ENCODE peak calls at places on chromosomes 2 and 18, in seven cellular contexts. G is neural progenitor cell, C is OCI-LY7, Y is MM.1S, Q is GM23248, A is hepatocyte, L is HCT116. M is an unnamed sample.

GRCh38 chr2:74205586-74205985 is 7.2 kb downstream of the MTHFD2 start:
- DNase-seq in G (no peak), C (no peak), Y (peak; percentile 68), Q (no peak), A (peak; percentile 27), L (no peak), M (peak; percentile 78)

GRCh38 chr2:127170452-127171197 is 49.5 kb downstream of the CYP27C1 start:
- DNase-seq in G (no peak), C (no peak), Y (no peak), Q (no peak), A (no peak), L (no peak), M (no peak)

GRCh38 chr2:715847-716573 is 38.8 kb upstream of the TMEM18 start:
- DNase-seq in G (peak; percentile 62), C (no peak), Y (no peak), Q (peak; percentile 28), A (no peak), L (peak; percentile 7), M (peak; percentile 44)

GRCh38 chr18:1094408-1094807 is 189.7 kb downstream of the ADCYAP1 start:
- DNase-seq in G (no peak), C (no peak), Y (no peak), Q (peak; percentile 53), A (no peak), L (no peak), M (peak; percentile 76)

GRCh38 chr2:69134546-69134945 is 121.6 kb downstream of the ANTXR1 start:
- DNase-seq in G (no peak), C (no peak), Y (no peak), Q (no peak), A (no peak), L (no peak), M (no peak)

GRCh38 chr18:62814114-62814759 is 98.9 kb downstream of the PHLPP1 start:
- DNase-seq in G (peak; percentile 39), C (no peak), Y (no peak), Q (no peak), A (no peak), L (no peak), M (no peak)

GRCh38 chr2:32384529-32384928 is 27.7 kb downstream of the BIRC6 start:
- DNase-seq in G (no peak), C (no peak), Y (no peak), Q (no peak), A (no peak), L (no peak), M (no peak)

GRCh38 chr2:230998882-230999281 is 3.0 kb downstream of the SPATA3 start:
- DNase-seq in G (no peak), C (no peak), Y (no peak), Q (no peak), A (no peak), L (no peak), M (no peak)

GRCh38 chr18:33577688-33578370 is at the start of gene ASXL3:
- DNase-seq in G (peak; percentile 80), C (peak; percentile 23), Y (peak; percentile 22), Q (peak; percentile 46), A (peak; percentile 73), L (no peak), M (no peak)

GRCh38 chr2:113248997-113249770 is 29.5 kb downstream of the PAX8 start:
- DNase-seq in G (peak; percentile 75), C (peak; percentile 65), Y (peak; percentile 57), Q (peak; percentile 80), A (peak; percentile 81), L (peak; percentile 51), M (peak; percentile 81)

GRCh38 chr2:119790466-119790865 is 30.7 kb downstream of the PTPN4 start:
- DNase-seq in G (no peak), C (no peak), Y (no peak), Q (no peak), A (no peak), L (no peak), M (no peak)

GRCh38 chr18:56461151-56461550 is 177.2 kb downstream of the TXNL1 start:
- DNase-seq in G (no peak), C (no peak), Y (no peak), Q (no peak), A (no peak), L (no peak), M (peak; percentile 61)

GRCh38 chr18:25621144-25621543 is 269.2 kb upstream of the ZNF521 start:
- DNase-seq in G (no peak), C (no peak), Y (no peak), Q (no peak), A (no peak), L (no peak), M (no peak)

GRCh38 chr2:47888581-47889280 is 17.6 kb downstream of the FBXO11 start:
- DNase-seq in G (no peak), C (no peak), Y (no peak), Q (peak; percentile 19), A (no peak), L (no peak), M (no peak)

GRCh38 chr2:45963816-45964215 is 312.3 kb downstream of the PRKCE start:
- DNase-seq in G (no peak), C (no peak), Y (no peak), Q (no peak), A (no peak), L (peak; percentile 66), M (no peak)

GRCh38 chr2:218964041-218964771 is 4.7 kb downstream of the CDK5R2 start:
- DNase-seq in G (peak; percentile 48), C (no peak), Y (no peak), Q (peak; percentile 75), A (no peak), L (no peak), M (peak; percentile 88)

GRCh38 chr2:223054193-223054781 is 2.3 kb downstream of the KCNE4 start:
- DNase-seq in G (no peak), C (no peak), Y (no peak), Q (peak; percentile 82), A (peak; percentile 26), L (no peak), M (no peak)

DNA sequence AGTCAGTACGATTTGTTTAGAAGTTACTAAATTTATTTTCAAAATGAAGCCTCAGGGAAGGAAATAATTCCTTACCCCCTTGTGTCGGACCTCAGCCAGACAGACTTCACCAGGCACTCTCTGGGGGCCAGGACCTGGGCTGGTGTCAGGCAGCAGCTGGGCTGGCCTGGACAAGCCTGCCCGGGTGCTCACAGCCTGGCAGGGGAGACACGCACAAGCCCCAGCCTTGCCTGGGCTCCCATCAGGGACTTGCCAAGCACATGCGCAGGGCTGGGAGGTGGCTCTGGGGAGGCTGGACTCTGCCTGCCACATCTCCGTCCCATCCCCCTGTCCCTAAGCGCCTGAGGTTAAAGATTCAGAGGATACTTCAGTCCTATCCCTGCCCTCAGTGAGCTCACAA is 56.8 kb upstream of the HS6ST1 start:
- DNase-seq in G (no peak), C (no peak), Y (no peak), Q (no peak), A (no peak), L (no peak), M (no peak)
- H2AFZ ChIP-seq in G (no peak overlapping the region), C (no peak overlapping the region), Y (no peak overlapping the region), Q (peak overlapping the region; percentile 49), A (no peak overlapping the region), L (no peak overlapping the region), M (no peak overlapping the region)

DNA sequence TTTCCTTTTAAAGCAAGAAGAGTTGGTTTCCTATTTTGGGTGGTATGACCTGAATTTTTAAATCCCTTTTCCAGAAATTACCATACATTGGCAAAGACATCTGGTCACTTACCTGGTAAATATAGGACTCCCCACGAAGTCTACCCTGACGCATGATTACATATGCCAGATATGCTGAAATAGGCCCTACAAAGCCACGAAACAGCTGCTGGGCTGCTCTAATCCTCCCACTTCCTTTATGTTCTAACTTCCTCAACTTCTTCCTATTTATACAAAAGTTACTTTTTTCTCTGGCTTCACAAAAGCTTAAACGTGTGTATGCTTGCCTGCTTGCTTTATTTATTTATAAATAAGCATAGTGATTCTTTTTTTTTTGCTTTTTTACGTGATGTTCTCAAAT is 186.0 kb upstream of the EPHA4 start:
- DNase-seq in G (no peak), C (peak; percentile 1), Y (peak; percentile 37), Q (no peak), A (no peak), L (no peak), M (no peak)
- TF ChIP-seq EZH2phosphoT487 in G (no peak), C (no peak), Y (no peak), Q (no peak), A (no peak), L (no peak), M (no peak)

GRCh38 chr2:149861034-149861433 is 273.5 kb upstream of the MMADHC start:
- DNase-seq in G (no peak), C (no peak), Y (no peak), Q (no peak), A (no peak), L (no peak), M (no peak)

GRCh38 chr2:149858916-149859634 is 271.5 kb upstream of the MMADHC start:
- DNase-seq in G (no peak), C (no peak), Y (peak; percentile 26), Q (peak; percentile 78), A (no peak), L (no peak), M (peak; percentile 65)

GRCh38 chr2:149860276-149860921 is 272.8 kb upstream of the MMADHC start:
- DNase-seq in G (no peak), C (no peak), Y (no peak), Q (peak; percentile 78), A (no peak), L (no peak), M (peak; percentile 20)

GRCh38 chr2:149858214-149858613 is 270.6 kb upstream of the MMADHC start:
- DNase-seq in G (no peak), C (no peak), Y (no peak), Q (peak; percentile 15), A (no peak), L (no peak), M (peak; percentile 3)

DNA sequence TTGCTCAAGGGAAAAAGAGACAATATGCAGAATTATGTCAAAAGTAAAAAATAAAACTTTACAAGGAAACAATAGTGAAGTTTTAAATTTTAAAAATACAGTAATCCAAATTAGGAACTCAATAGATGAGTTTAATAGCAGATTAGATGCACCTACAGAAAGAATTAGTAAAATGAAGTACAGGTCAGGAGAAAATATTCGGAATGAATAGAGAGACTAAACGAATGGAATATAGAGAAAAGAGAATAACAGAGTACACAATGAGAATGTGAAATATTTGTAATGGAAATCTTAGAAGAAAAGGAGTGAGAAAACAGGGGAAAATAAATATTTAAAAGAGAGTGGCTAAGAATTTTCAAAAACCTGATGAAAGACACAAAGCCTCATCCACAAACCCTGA is 275.7 kb upstream of the MMADHC start:
- DNase-seq in G (no peak), C (no peak), Y (no peak), Q (no peak), A (no peak), L (no peak), M (no peak)
- H3K9me3 ChIP-seq in G (peaks cover 10% of the 10 kb centered on the region), C (no peaks in the 10 kb centered on the region), Y (no peaks in the 10 kb centered on the region), Q (no peaks in the 10 kb centered on the region), A (no peaks in the 10 kb centered on the region), L (no peaks in the 10 kb centered on the region), M (no peaks in the 10 kb centered on the region)

GRCh38 chr2:88128654-88129312 is 921 bp upstream of the FABP1 start:
- DNase-seq in G (no peak), C (no peak), Y (no peak), Q (no peak), A (no peak), L (no peak), M (no peak)

GRCh38 chr2:88131999-88132368 is 4.1 kb upstream of the FABP1 start:
- DNase-seq in G (no peak), C (no peak), Y (no peak), Q (no peak), A (no peak), L (no peak), M (no peak)

GRCh38 chr2:88133875-88134274 is 6.0 kb upstream of the FABP1 start:
- DNase-seq in G (no peak), C (no peak), Y (no peak), Q (no peak), A (no peak), L (no peak), M (no peak)

GRCh38 chr2:88129313-88129959 is 1.6 kb upstream of the FABP1 start:
- DNase-seq in G (no peak), C (no peak), Y (no peak), Q (no peak), A (no peak), L (no peak), M (no peak)

GRCh38 chr2:88131201-88131998 is 3.5 kb upstream of the FABP1 start:
- DNase-seq in G (no peak), C (no peak), Y (no peak), Q (no peak), A (peak; percentile 26), L (no peak), M (no peak)
- H2AFZ ChIP-seq in G (no peak overlapping the region), C (no peak overlapping the region), Y (no peak overlapping the region), Q (no peak overlapping the region), A (no peak overlapping the region), L (no peak overlapping the region), M (no peak overlapping the region)